ENCODE peak calls at places on chromosome 14, in five cellular contexts. O is H9, N is psoas muscle, P is astrocyte, B is ovary. E is an unnamed sample.
A peak's percentile ranks its signal among the peaks of the same experiment; 100 is the strongest.

GRCh38 chr14:104432611-104433231 is 146.8 kb upstream of the C14orf180 start:
- DNase-seq in B (no peak), N (no peak), P (no peak), O (peak; percentile 27), E (no peak)

GRCh38 chr14:40312296-40312695 is 880.1 kb upstream of the FBXO33 start:
- DNase-seq in N (no peak), O (no peak), P (no peak), B (no peak), E (no peak)

GRCh38 chr14:63032056-63032455 is 13.2 kb downstream of the KCNH5 start:
- DNase-seq in P (peak; percentile 10), N (no peak), O (no peak), B (no peak), E (no peak)

GRCh38 chr14:79732911-79733310 is 478.4 kb downstream of the DIO2 start:
- DNase-seq in O (no peak), N (no peak), P (peak; percentile 61), B (no peak), E (no peak)

GRCh38 chr14:33455998-33456397 is 494.9 kb downstream of the EGLN3 start:
- DNase-seq in P (no peak), B (no peak), N (no peak), O (no peak), E (no peak)

GRCh38 chr14:50772361-50772760 is 58.6 kb downstream of the NIN start:
- DNase-seq in P (peak; percentile 88), B (no peak), O (no peak), N (no peak), E (no peak)

GRCh38 chr14:65414961-65415589 is 2.5 kb downstream of the FUT8 start:
- DNase-seq in P (peak; percentile 9), O (no peak), B (no peak), N (no peak), E (no peak)

GRCh38 chr14:103880334-103880985 is 33.1 kb upstream of the PPP1R13B start:
- DNase-seq in O (no peak), N (peak; percentile 88), P (peak; percentile 53), B (peak; percentile 90), E (no peak)

GRCh38 chr14:104877806-104878550 is 12.9 kb downstream of the CEP170B start:
- DNase-seq in O (no peak), N (peak; percentile 42), P (no peak), B (peak; percentile 15), E (no peak)

GRCh38 chr14:80926706-80927384 is 14.7 kb downstream of the CEP128 start:
- DNase-seq in P (peak; percentile 57), B (no peak), O (no peak), N (no peak), E (no peak)

DNA sequence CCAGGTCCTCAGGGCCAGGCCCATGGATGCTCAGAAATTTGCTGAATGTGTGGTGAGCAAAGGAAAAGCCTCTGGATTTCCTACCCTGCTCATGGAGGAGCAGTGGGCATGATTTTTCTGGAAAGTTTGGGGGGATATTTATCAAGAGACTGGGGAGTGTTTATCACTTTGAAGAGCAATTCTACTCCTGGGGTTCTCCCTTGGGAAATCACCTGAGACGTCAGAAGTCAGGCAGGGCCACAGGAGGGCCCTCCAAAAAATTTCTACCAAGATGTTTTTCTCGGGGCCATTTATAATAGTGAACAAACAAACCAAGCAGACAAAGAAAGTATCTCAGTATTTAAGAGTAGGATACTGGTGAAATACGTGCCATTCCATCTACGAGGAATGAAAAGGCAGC is 20.1 kb upstream of the EIF2B2 start:
- DNase-seq in P (no peak), O (no peak), N (no peak), B (no peak), E (no peak)
- H3K27me3 ChIP-seq in P (no peaks in the 10 kb centered on the region), O (no peaks in the 10 kb centered on the region), N (no peaks in the 10 kb centered on the region), B (no peaks in the 10 kb centered on the region), E (no peaks in the 10 kb centered on the region)

GRCh38 chr14:73786942-73787759 is 64.5 kb upstream of the PTGR2 start:
- DNase-seq in N (peak; percentile 86), O (peak; percentile 56), P (no peak), B (peak; percentile 77), E (peak; percentile 40)

GRCh38 chr14:73785834-73786631 is 65.6 kb upstream of the PTGR2 start:
- DNase-seq in N (peak; percentile 91), O (peak; percentile 45), P (peak; percentile 85), B (peak; percentile 75), E (peak; percentile 24)

GRCh38 chr14:73785336-73785833 is 66.2 kb upstream of the PTGR2 start:
- DNase-seq in O (peak; percentile 36), N (no peak), P (peak; percentile 92), B (no peak), E (peak; percentile 66)

GRCh38 chr14:73787760-73788508 is 63.7 kb upstream of the PTGR2 start:
- DNase-seq in O (no peak), B (no peak), N (no peak), P (peak; percentile 34), E (no peak)

DNA sequence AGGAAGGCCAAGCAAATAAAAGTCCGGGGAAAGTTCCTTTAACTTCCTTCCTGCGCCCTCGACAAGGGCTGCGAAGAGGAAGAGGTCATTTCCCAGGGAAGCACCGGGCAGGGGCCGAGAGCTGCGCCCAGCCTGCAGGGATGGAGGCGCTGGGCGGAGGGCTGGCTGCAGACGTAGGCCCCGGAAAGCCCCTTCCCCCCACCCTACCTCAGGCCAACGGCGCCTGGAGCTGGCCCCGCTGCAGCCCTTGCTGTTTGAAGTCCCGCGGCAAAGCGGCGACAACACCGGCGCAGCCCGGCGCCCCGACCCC is 65.0 kb upstream of the PTGR2 start:
- DNase-seq in P (no peak), B (peak; percentile 59), O (peak; percentile 58), N (peak; percentile 66), E (peak; percentile 36)
- H3K27ac ChIP-seq in P (peak overlapping the region; percentile 92), B (peak overlapping the region; percentile 99), O (no peak overlapping the region), N (peak overlapping the region; percentile 98), E (peak overlapping the region; percentile 90)

GRCh38 chr14:95705518-95705917 is 8.4 kb downstream of the TCL1A start:
- DNase-seq in B (no peak), P (no peak), N (no peak), O (no peak), E (no peak)
- H3K27me3 ChIP-seq in B (no peaks in the 10 kb centered on the region), P (no peaks in the 10 kb centered on the region), N (no peaks in the 10 kb centered on the region), O (peaks cover 23% of the 10 kb centered on the region), E (no peaks in the 10 kb centered on the region)

GRCh38 chr14:96038558-96038919 is 623 bp upstream of the C14orf132 start:
- DNase-seq in O (no peak), P (no peak), N (no peak), B (no peak), E (no peak)

GRCh38 chr14:96040836-96041371 is 1.7 kb downstream of the C14orf132 start:
- DNase-seq in N (no peak), O (no peak), P (peak; percentile 46), B (no peak), E (no peak)

GRCh38 chr14:96038920-96039632 is at the start of gene C14orf132:
- DNase-seq in P (peak; percentile 24), N (peak; percentile 75), O (peak; percentile 70), B (peak; percentile 66), E (peak; percentile 83)

GRCh38 chr14:96039633-96040311 is 610 bp downstream of the C14orf132 start:
- DNase-seq in O (peak; percentile 61), P (peak; percentile 14), B (peak; percentile 39), N (no peak), E (peak; percentile 64)

GRCh38 chr14:96037891-96038557 is 1.1 kb upstream of the C14orf132 start:
- DNase-seq in N (peak; percentile 64), P (no peak), O (peak; percentile 58), B (peak; percentile 33), E (no peak)
- H3K27ac ChIP-seq in N (no peak overlapping the region), P (no peak overlapping the region), O (no peak overlapping the region), B (no peak overlapping the region), E (no peak overlapping the region)

E was measured in WERI-Rb-1.